ENCODE peak calls at places on chromosomes 11 and 22, in six cellular contexts. S is spleen; L is pancreas; P is activated naive CD4-positive, alpha-beta T cell; O is skeletal muscle cell; H is T follicular helper cell. Z is an unnamed sample.

GRCh38 chr11:61743486-61744095 is 8.8 kb upstream of the MYRF start:
- DNase-seq in S (no peak), L (no peak), P (no peak), O (no peak), H (no peak), Z (no peak)

GRCh38 chr11:129365816-129366215 is 9.8 kb upstream of the BARX2 start:
- DNase-seq in S (no peak), L (no peak), P (no peak), O (no peak), H (no peak), Z (no peak)

GRCh38 chr11:2914475-2915195 is 14.6 kb downstream of the PHLDA2 start:
- DNase-seq in S (no peak), L (no peak), P (no peak), O (no peak), H (no peak), Z (no peak)

GRCh38 chr11:34898474-34898873 is 17.7 kb downstream of the APIP start:
- DNase-seq in S (no peak), L (no peak), P (no peak), O (no peak), H (no peak), Z (no peak)

GRCh38 chr11:46967962-46968361 is 31.4 kb downstream of the CSTPP1 start:
- DNase-seq in S (no peak), L (no peak), P (no peak), O (no peak), H (no peak), Z (no peak)

GRCh38 chr22:30425616-30426394 is at the start of gene MTFP1:
- DNase-seq in S (peak), L (peak), P (peak), O (no peak), H (peak), Z (peak)

GRCh38 chr22:31748490-31748889 is 1.4 kb downstream of the PRR14L start:
- DNase-seq in S (no peak), L (no peak), P (no peak), O (no peak), H (no peak), Z (peak)

GRCh38 chr11:2777871-2778629 is 78.3 kb upstream of the KCNQ1OT1 start:
- DNase-seq in S (peak), L (no peak), P (no peak), O (no peak), H (no peak), Z (no peak)

GRCh38 chr22:18065256-18065655 is 12.5 kb upstream of the PEX26 start:
- DNase-seq in S (peak), L (no peak), P (no peak), O (no peak), H (no peak), Z (no peak)

GRCh38 chr11:73003083-73003482 is 139.0 kb downstream of the FCHSD2 start:
- DNase-seq in S (no peak), L (no peak), P (no peak), O (no peak), H (no peak), Z (no peak)

GRCh38 chr11:78039919-78040671 is 17.0 kb upstream of the KCTD14 start:
- DNase-seq in S (peak), L (peak), P (no peak), O (peak), H (no peak), Z (peak)

GRCh38 chr22:17199131-17199731 is 20.0 kb downstream of the ADA2 start:
- DNase-seq in S (no peak), L (peak), P (no peak), O (peak), H (no peak), Z (peak)

GRCh38 chr22:27554106-27554814 is 247.3 kb downstream of the MN1 start:
- DNase-seq in S (no peak), L (no peak), P (no peak), O (no peak), H (no peak), Z (peak)

GRCh38 chr11:108797578-108798100 is 132.8 kb downstream of the DDX10 start:
- DNase-seq in S (no peak), L (no peak), P (no peak), O (no peak), H (no peak), Z (no peak)

GRCh38 chr11:80724366-80724765 is 1283.5 kb upstream of the TENM4 start:
- DNase-seq in S (no peak), L (no peak), P (no peak), O (no peak), H (no peak), Z (no peak)

GRCh38 chr11:34721646-34722045 is 100.8 kb downstream of the EHF start:
- DNase-seq in S (no peak), L (no peak), P (no peak), O (no peak), H (no peak), Z (peak)

GRCh38 chr11:103035656-103036434 is 56.1 kb downstream of the DCUN1D5 start:
- DNase-seq in S (no peak), L (peak), P (no peak), O (peak), H (peak), Z (peak)